ENCODE peak calls at places on chromosomes 5 and 9, in four cellular contexts. One of them, this sample, is unnamed.
A peak's percentile ranks its signal among the peaks of the same experiment; 100 is the strongest.

GRCh38 chr9:114344188-114344566 is 14.5 kb downstream of the ORM2 start:
- DNase-seq in right atrium auricular region: no peak
- DNase-seq in uterus: no peak
- DNase-seq in COR-L47: no peak
- DNase-seq in this sample: no peak

GRCh38 chr9:110048976-110049698 is 158.8 kb downstream of the C9orf152 start:
- DNase-seq in right atrium auricular region: no peak
- DNase-seq in uterus: peak; percentile 31
- DNase-seq in COR-L47: no peak
- DNase-seq in this sample: no peak

GRCh38 chr5:11143456-11144267 is 382.6 kb upstream of the DAP start:
- DNase-seq in right atrium auricular region: no peak
- DNase-seq in uterus: no peak
- DNase-seq in COR-L47: no peak
- DNase-seq in this sample: no peak

GRCh38 chr5:159601216-159601615 is 270.9 kb upstream of the IL12B start:
- DNase-seq in right atrium auricular region: no peak
- DNase-seq in uterus: no peak
- DNase-seq in COR-L47: no peak
- DNase-seq in this sample: no peak

GRCh38 chr5:54701179-54701578 is 183.6 kb downstream of the SNX18 start:
- DNase-seq in right atrium auricular region: no peak
- DNase-seq in uterus: peak; percentile 65
- DNase-seq in COR-L47: no peak
- DNase-seq in this sample: no peak

GRCh38 chr5:98599016-98599415 is 174.4 kb upstream of the RGMB start:
- DNase-seq in right atrium auricular region: no peak
- DNase-seq in uterus: no peak
- DNase-seq in COR-L47: no peak
- DNase-seq in this sample: no peak

GRCh38 chr5:139495644-139496435 is 13.3 kb upstream of the STING1 start:
- DNase-seq in right atrium auricular region: no peak
- DNase-seq in uterus: no peak
- DNase-seq in COR-L47: no peak
- DNase-seq in this sample: no peak

GRCh38 chr5:14491505-14491904 is 90.1 kb upstream of the OTULINL start:
- DNase-seq in right atrium auricular region: no peak
- DNase-seq in uterus: no peak
- DNase-seq in COR-L47: no peak
- DNase-seq in this sample: no peak

GRCh38 chr5:131186561-131187256 is 16.0 kb downstream of the LYRM7 start:
- DNase-seq in right atrium auricular region: no peak
- DNase-seq in uterus: no peak
- DNase-seq in COR-L47: no peak
- DNase-seq in this sample: no peak

GRCh38 chr5:9054322-9054721 is 491.6 kb downstream of the SEMA5A start:
- DNase-seq in right atrium auricular region: no peak
- DNase-seq in uterus: no peak
- DNase-seq in COR-L47: no peak
- DNase-seq in this sample: no peak

GRCh38 chr9:19948021-19948420 is 159.2 kb upstream of the SLC24A2 start:
- DNase-seq in right atrium auricular region: no peak
- DNase-seq in uterus: no peak
- DNase-seq in COR-L47: no peak
- DNase-seq in this sample: no peak

GRCh38 chr5:131786900-131787692 is 9.7 kb downstream of the FNIP1 start:
- DNase-seq in right atrium auricular region: no peak
- DNase-seq in uterus: no peak
- DNase-seq in COR-L47: no peak
- DNase-seq in this sample: no peak

GRCh38 chr9:134991808-134992754 is 74.4 kb upstream of the FCN1 start:
- DNase-seq in right atrium auricular region: no peak
- DNase-seq in uterus: no peak
- DNase-seq in COR-L47: no peak
- DNase-seq in this sample: no peak

GRCh38 chr9:130780865-130781504 is 54.1 kb upstream of the ABL1 start:
- DNase-seq in right atrium auricular region: peak; percentile 87
- DNase-seq in uterus: peak; percentile 85
- DNase-seq in COR-L47: no peak
- DNase-seq in this sample: no peak

GRCh38 chr5:75450069-75450468 is 61.4 kb downstream of the CERT1 start:
- DNase-seq in right atrium auricular region: no peak
- DNase-seq in uterus: no peak
- DNase-seq in COR-L47: no peak
- DNase-seq in this sample: no peak

GRCh38 chr9:100346836-100347235 is 5.9 kb downstream of the TEX10 start:
- DNase-seq in right atrium auricular region: no peak
- DNase-seq in uterus: no peak
- DNase-seq in COR-L47: no peak
- DNase-seq in this sample: no peak

GRCh38 chr9:81591791-81592190 is 97.6 kb downstream of the TLE1 start:
- DNase-seq in right atrium auricular region: no peak
- DNase-seq in uterus: no peak
- DNase-seq in COR-L47: no peak
- DNase-seq in this sample: no peak

GRCh38 chr9:114614373-114614772 is 3.3 kb downstream of the TMEM268 start:
- DNase-seq in right atrium auricular region: no peak
- DNase-seq in uterus: no peak
- DNase-seq in COR-L47: no peak
- DNase-seq in this sample: no peak

This sample was measured in T follicular helper cell.